ENCODE peak calls at places on chromosome 1, in nine cellular contexts. S is GM23338, X is transverse colon, M is esophagus muscularis mucosa, N is stomach, Q is spleen, Z is prostate gland, E is upper lobe of left lung, L is GM12892. I is an unnamed sample.

GRCh38 chr1:55702064-55702463 is 486.9 kb upstream of the USP24 start:
- DNase-seq in N (no peak), X (no peak), E (no peak), M (no peak), S (peak), Q (no peak), L (no peak), Z (no peak), I (peak)

GRCh38 chr1:59994302-59995198 is 68.0 kb upstream of the CYP2J2 start:
- DNase-seq in S (no peak), Z (no peak), Q (no peak), L (no peak), E (no peak), M (no peak), N (no peak), X (no peak), I (no peak)

GRCh38 chr1:234683856-234684632 is 74.1 kb upstream of the IRF2BP2 start:
- DNase-seq in N (peak), E (peak), L (no peak), M (peak), Q (no peak), S (peak), Z (peak), X (peak), I (no peak)

GRCh38 chr1:223074427-223074826 is 68.6 kb downstream of the TLR5 start:
- DNase-seq in L (no peak), Z (no peak), E (no peak), S (peak), X (no peak), Q (no peak), N (no peak), M (no peak), I (no peak)

GRCh38 chr1:51488372-51489050 is 30.6 kb downstream of the EPS15 start:
- DNase-seq in Q (no peak), E (no peak), S (peak), X (no peak), Z (no peak), N (no peak), M (no peak), L (no peak), I (no peak)

GRCh38 chr1:5971471-5972197 is 20.6 kb downstream of the NPHP4 start:
- DNase-seq in M (no peak), L (no peak), X (no peak), Z (no peak), N (no peak), Q (peak), E (no peak), S (no peak), I (no peak)

GRCh38 chr1:99559166-99559565 is 86.7 kb upstream of the PALMD start:
- DNase-seq in S (no peak), M (no peak), X (no peak), L (no peak), Z (no peak), Q (no peak), N (no peak), E (no peak), I (no peak)

GRCh38 chr1:107936498-107937481 is 28.2 kb downstream of the VAV3 start:
- DNase-seq in L (no peak), M (no peak), Z (peak), X (peak), N (peak), E (no peak), S (peak), Q (no peak), I (no peak)

GRCh38 chr1:227947678-227948492 is at the start of gene WNT9A:
- DNase-seq in M (no peak), N (peak), Z (no peak), X (peak), S (peak), E (peak), Q (peak), L (peak), I (peak)

GRCh38 chr1:89938171-89939055 is 56.5 kb upstream of the ZNF326 start:
- DNase-seq in L (no peak), E (no peak), M (no peak), S (no peak), Q (no peak), X (no peak), Z (no peak), N (no peak), I (no peak)

GRCh38 chr1:8024329-8024728 is 1.8 kb downstream of the ERRFI1 start:
- DNase-seq in Q (no peak), E (no peak), Z (no peak), L (no peak), X (no peak), N (no peak), M (no peak), S (no peak), I (no peak)

GRCh38 chr1:117673405-117673804 is 67.6 kb downstream of the TENT5C start:
- DNase-seq in E (no peak), Z (no peak), N (no peak), X (no peak), L (no peak), M (no peak), S (no peak), Q (no peak), I (no peak)

GRCh38 chr1:87410771-87411170 is 82.1 kb downstream of the LMO4 start:
- DNase-seq in L (no peak), S (no peak), Z (no peak), N (peak), Q (no peak), X (peak), M (no peak), E (no peak), I (no peak)

GRCh38 chr1:237111807-237112206 is 69.8 kb downstream of the RYR2 start:
- DNase-seq in Z (no peak), L (no peak), N (no peak), S (no peak), Q (no peak), X (no peak), E (no peak), M (no peak), I (no peak)

GRCh38 chr1:203072911-203073310 is 12.9 kb downstream of the MYOG start:
- DNase-seq in N (no peak), Q (no peak), E (no peak), Z (no peak), S (no peak), L (no peak), M (no peak), X (no peak), I (no peak)

GRCh38 chr1:208141793-208142192 is 102.4 kb downstream of the PLXNA2 start:
- DNase-seq in N (no peak), S (no peak), Q (no peak), E (no peak), M (no peak), L (no peak), Z (no peak), X (peak), I (no peak)
- TF ChIP-seq POLR2AphosphoS5 in N (no peak), S (no peak), Q (no peak), E (no peak), M (no peak), L (no peak), Z (no peak), X (peak), I (no peak)

GRCh38 chr1:155975375-155976061 is 2.8 kb downstream of the ARHGEF2 start:
- DNase-seq in Q (no peak), Z (no peak), L (no peak), S (no peak), E (no peak), X (no peak), N (no peak), M (no peak), I (no peak)
- TF ChIP-seq POLR2AphosphoS5 in Q (no peak), Z (no peak), L (no peak), S (no peak), E (no peak), X (no peak), N (no peak), M (no peak), I (no peak)

GRCh38 chr1:9539165-9539828 is at the start of gene SLC25A33:
- DNase-seq in X (peak), L (peak), M (peak), E (peak), S (peak), Q (peak), N (peak), Z (peak), I (peak)
- TF ChIP-seq POLR2AphosphoS5 in X (peak), L (peak), M (peak), E (peak), S (peak), Q (peak), N (peak), Z (peak), I (peak)

GRCh38 chr1:39902121-39902807 is 547 bp upstream of the MYCL start:
- DNase-seq in Z (peak), S (peak), L (peak), Q (peak), N (peak), M (no peak), E (peak), X (peak), I (peak)
- TF ChIP-seq POLR2AphosphoS5 in Z (peak), S (peak), L (no peak), Q (no peak), N (no peak), M (no peak), E (no peak), X (peak), I (no peak)

GRCh38 chr1:20787775-20788488 is 825 bp upstream of the HP1BP3 start:
- DNase-seq in M (peak), L (no peak), E (no peak), Z (no peak), X (peak), Q (no peak), S (peak), N (no peak), I (no peak)
- TF ChIP-seq POLR2AphosphoS5 in M (no peak), L (no peak), E (no peak), Z (no peak), X (no peak), Q (no peak), S (no peak), N (no peak), I (no peak)

GRCh38 chr1:147630447-147630846 is 39.9 kb downstream of the ACP6 start:
- DNase-seq in Q (no peak), X (no peak), Z (no peak), M (no peak), N (no peak), L (no peak), S (no peak), E (no peak), I (no peak)
- TF ChIP-seq POLR2AphosphoS5 in Q (no peak), X (no peak), Z (no peak), M (no peak), N (no peak), L (no peak), S (no peak), E (no peak), I (no peak)

DNA sequence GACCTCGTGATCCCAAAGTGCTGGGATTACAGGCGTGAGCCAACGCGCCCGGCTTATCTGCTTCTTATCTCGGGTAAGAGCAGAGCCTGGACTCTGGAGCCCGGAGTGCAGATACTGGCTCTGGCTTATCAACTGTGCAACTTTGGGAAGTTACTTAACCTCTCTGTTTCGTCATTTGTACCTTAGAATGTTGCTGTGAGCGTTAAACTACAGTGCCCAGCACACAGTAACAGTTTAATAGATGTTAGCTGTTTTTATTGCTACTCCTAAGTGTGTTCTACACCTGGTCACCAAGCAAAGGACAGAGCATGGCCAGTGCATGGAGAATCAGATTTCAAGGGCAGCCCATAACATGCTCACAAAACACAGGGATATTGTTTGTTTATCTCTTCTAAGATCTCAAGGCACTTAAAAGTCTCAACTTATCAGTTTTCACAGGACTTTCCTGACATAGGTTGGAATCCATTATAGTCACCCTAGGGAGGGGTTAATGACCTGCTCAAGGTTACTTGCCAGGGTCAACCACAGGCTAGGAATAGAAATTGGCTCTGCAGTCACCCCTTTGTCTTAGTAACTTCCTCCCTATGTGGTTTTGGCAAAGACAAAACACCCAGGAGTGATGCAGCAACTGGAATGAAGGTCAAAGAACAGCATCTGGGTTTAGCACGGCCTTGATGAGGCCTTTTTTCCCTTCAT is 22.5 kb upstream of the SRP9 start:
- DNase-seq in X (peak), L (no peak), E (no peak), Q (peak), S (no peak), N (peak), M (no peak), Z (no peak), I (no peak)
- TF ChIP-seq POLR2AphosphoS5 in X (no peak), L (no peak), E (no peak), Q (peak), S (no peak), N (no peak), M (peak), Z (no peak), I (no peak)

DNA sequence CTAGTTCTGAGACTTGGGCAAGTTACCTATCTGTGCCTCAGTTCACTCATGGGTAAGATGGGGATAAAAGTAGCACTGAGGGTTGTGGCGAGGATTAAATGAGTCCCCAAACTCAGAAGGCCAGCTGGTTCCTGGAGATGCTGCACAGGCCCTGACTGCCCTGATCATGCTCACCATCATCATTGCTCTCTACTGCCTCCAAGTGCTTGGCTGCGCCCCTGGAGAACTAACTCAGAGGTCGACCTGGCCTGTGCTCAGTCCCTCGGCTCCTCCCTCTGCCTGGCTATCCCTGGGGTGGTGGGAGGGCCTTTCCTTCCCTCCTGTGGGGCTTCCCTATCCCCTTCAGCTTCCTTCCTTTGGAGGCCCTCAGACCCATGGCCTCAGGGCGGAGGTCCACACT is 5.6 kb downstream of the SLC5A9 start:
- DNase-seq in S (peak), M (no peak), N (no peak), Z (no peak), L (no peak), X (no peak), E (no peak), Q (no peak), I (no peak)
- TF ChIP-seq POLR2AphosphoS5 in S (no peak), M (no peak), N (no peak), Z (no peak), L (no peak), X (no peak), E (no peak), Q (no peak), I (no peak)

GRCh38 chr1:164712131-164713031 is 153.4 kb downstream of the PBX1 start:
- DNase-seq in M (no peak), Z (no peak), N (peak), L (no peak), Q (no peak), X (peak), E (no peak), S (no peak), I (no peak)
- TF ChIP-seq POLR2AphosphoS5 in M (peak), Z (no peak), N (no peak), L (no peak), Q (peak), X (no peak), E (peak), S (no peak), I (no peak)

DNA sequence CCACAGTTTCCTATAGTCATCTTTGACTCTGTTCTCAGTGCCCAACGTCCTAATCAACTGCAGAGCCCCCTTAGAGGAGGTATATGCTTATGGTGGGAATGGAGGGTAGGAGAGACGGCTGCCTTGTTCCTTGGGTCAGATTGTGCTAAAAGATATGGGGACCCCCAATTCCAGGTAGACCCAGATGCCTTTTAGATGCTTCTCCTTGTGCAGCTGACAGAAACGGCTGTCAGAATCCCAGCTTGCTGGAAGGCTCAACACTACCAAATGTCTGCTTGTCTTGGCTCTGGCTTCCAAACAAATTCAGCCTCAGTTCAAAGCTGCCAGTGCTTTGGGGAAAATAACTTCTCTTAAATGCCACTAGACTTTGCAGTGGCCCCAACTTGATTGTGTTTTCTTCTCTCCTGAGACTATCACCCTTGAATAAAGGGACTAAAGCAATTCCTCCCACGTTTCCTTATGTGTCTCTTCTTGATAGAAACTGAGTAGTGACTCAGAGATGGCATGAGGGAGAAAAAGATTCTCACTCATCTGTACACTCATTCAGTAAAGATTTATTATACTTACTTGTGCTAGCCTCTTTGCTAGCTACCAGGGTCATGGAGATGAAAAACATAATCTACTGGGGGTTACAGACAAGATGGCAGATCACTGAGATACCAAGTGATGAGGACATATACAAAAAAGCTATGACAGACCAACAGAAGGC is 3.4 kb upstream of the RNF19B start:
- DNase-seq in X (no peak), E (no peak), S (no peak), Q (no peak), L (no peak), N (no peak), Z (no peak), M (no peak), I (no peak)
- TF ChIP-seq POLR2AphosphoS5 in X (no peak), E (no peak), S (no peak), Q (no peak), L (no peak), N (no peak), Z (no peak), M (no peak), I (no peak)